ENCODE peak calls at places on chromosomes 12 and 14, in six cellular contexts. O is cardiac muscle cell, B is sciatic nerve, K is body of pancreas, X is kidney tubule cell, S is GM04504. J is an unnamed sample.

GRCh38 chr14:39219075-39219499 is 14.6 kb upstream of the MIA2 start:
- DNase-seq in X (peak; percentile 46), S (peak; percentile 58), B (no peak), O (peak; percentile 88), K (no peak), J (no peak)

GRCh38 chr12:56957229-56958052 is at the start of gene RDH16:
- DNase-seq in O (no peak), S (no peak), K (no peak), B (no peak), X (no peak), J (no peak)

GRCh38 chr12:48197549-48197966 is 5.5 kb downstream of the OR10AD1 start:
- DNase-seq in O (peak; percentile 55), K (peak; percentile 19), S (no peak), X (peak; percentile 56), B (no peak), J (peak; percentile 21)

GRCh38 chr12:19223695-19224094 is 94.2 kb downstream of the PLEKHA5 start:
- DNase-seq in B (no peak), O (peak; percentile 61), X (peak; percentile 68), S (no peak), K (no peak), J (no peak)

GRCh38 chr12:91127296-91127695 is 16.0 kb upstream of the LUM start:
- DNase-seq in S (no peak), X (peak; percentile 18), B (no peak), K (no peak), O (no peak), J (no peak)

GRCh38 chr12:75479963-75480461 is 543 bp upstream of the GLIPR1 start:
- DNase-seq in K (no peak), S (no peak), B (no peak), O (peak; percentile 69), X (peak; percentile 84), J (no peak)

GRCh38 chr14:92968291-92969020 is 45.5 kb downstream of the CHGA start:
- DNase-seq in B (no peak), S (no peak), X (no peak), K (no peak), O (no peak), J (no peak)

GRCh38 chr14:33891700-33892099 is 59.2 kb downstream of the EGLN3 start:
- DNase-seq in S (no peak), O (no peak), B (no peak), X (no peak), K (no peak), J (no peak)

GRCh38 chr14:66117600-66117999 is 368.6 kb upstream of the CCDC196 start:
- DNase-seq in X (peak; percentile 77), S (peak; percentile 8), B (no peak), O (peak; percentile 68), K (no peak), J (no peak)

GRCh38 chr12:123892180-123892559 is 80.5 kb downstream of the CCDC92 start:
- DNase-seq in X (no peak), O (no peak), S (no peak), B (no peak), K (no peak), J (no peak)

GRCh38 chr12:10612954-10613333 is 465 bp downstream of the MAGOHB start:
- DNase-seq in S (no peak), X (no peak), B (no peak), O (peak; percentile 9), K (peak; percentile 7), J (no peak)

GRCh38 chr14:92905667-92906066 is 17.3 kb upstream of the CHGA start:
- DNase-seq in X (no peak), K (no peak), B (no peak), S (no peak), O (no peak), J (no peak)

GRCh38 chr12:132075026-132075713 is 68.9 kb downstream of the DDX51 start:
- DNase-seq in K (no peak), S (no peak), X (no peak), B (no peak), O (no peak), J (no peak)

GRCh38 chr14:61355892-61356325 is 34.5 kb downstream of the PRKCH start:
- DNase-seq in S (no peak), K (peak; percentile 22), O (peak; percentile 74), X (peak; percentile 95), B (no peak), J (peak; percentile 76)

GRCh38 chr12:107670999-107671643 is 14.5 kb upstream of the PWP1 start:
- DNase-seq in K (peak; percentile 42), O (peak; percentile 34), S (no peak), B (no peak), X (peak; percentile 23), J (peak; percentile 62)

GRCh38 chr14:102086346-102086971 is 385 bp downstream of the HSP90AA1 start:
- DNase-seq in B (no peak), K (peak; percentile 70), S (no peak), X (peak; percentile 68), O (peak; percentile 65), J (peak; percentile 47)

GRCh38 chr12:63410197-63410596 is 258.1 kb downstream of the DPY19L2 start:
- DNase-seq in S (no peak), O (peak; percentile 26), B (no peak), X (no peak), K (no peak), J (no peak)

GRCh38 chr12:34398366-34398705 is 376.0 kb downstream of the ALG10 start:
- DNase-seq in K (peak; percentile 2), B (peak; percentile 39), X (no peak), S (no peak), O (no peak), J (no peak)

GRCh38 chr12:120693848-120694247 is 6.9 kb downstream of the MLEC start:
- DNase-seq in B (no peak), K (no peak), O (no peak), X (no peak), S (no peak), J (no peak)

GRCh38 chr14:73047808-73048207 is 10.5 kb upstream of the RBM25 start:
- DNase-seq in X (no peak), O (no peak), S (no peak), K (no peak), B (no peak), J (no peak)

GRCh38 chr14:31926123-31926522 is 151.0 kb upstream of the ARHGAP5 start:
- DNase-seq in B (no peak), X (peak; percentile 58), S (no peak), O (peak; percentile 60), K (no peak), J (no peak)

GRCh38 chr12:9221476-9221875 is 13.3 kb upstream of the PZP start:
- DNase-seq in B (no peak), X (peak; percentile 26), S (no peak), O (no peak), K (no peak), J (no peak)

GRCh38 chr14:81231540-81231939 is 10.8 kb upstream of the GTF2A1 start:
- DNase-seq in X (no peak), B (no peak), K (no peak), O (no peak), S (no peak), J (no peak)

GRCh38 chr14:100012478-100012925 is 52.7 kb upstream of the EVL start:
- DNase-seq in O (peak; percentile 77), B (no peak), K (no peak), S (no peak), X (no peak), J (no peak)

GRCh38 chr12:93634416-93634815 is 42.8 kb upstream of the CRADD start:
- DNase-seq in K (no peak), B (no peak), S (peak; percentile 11), X (no peak), O (no peak), J (no peak)

GRCh38 chr14:105005929-105006830 is 14.7 kb downstream of the CDCA4 start:
- DNase-seq in B (no peak), O (no peak), S (no peak), K (no peak), X (no peak), J (no peak)

GRCh38 chr12:65335021-65335714 is 56.7 kb downstream of the MSRB3 start:
- DNase-seq in B (no peak), X (peak; percentile 56), K (no peak), O (peak; percentile 95), S (peak; percentile 62), J (peak; percentile 20)

GRCh38 chr14:59199614-59200013 is 11.1 kb downstream of the DAAM1 start:
- DNase-seq in X (no peak), S (no peak), B (no peak), K (no peak), O (no peak), J (no peak)

GRCh38 chr12:91677556-91677955 is 468.1 kb downstream of the BTG1 start:
- DNase-seq in S (no peak), X (no peak), O (no peak), K (no peak), B (no peak), J (no peak)

GRCh38 chr14:68248481-68249255 is 429.1 kb downstream of the RAD51B start:
- DNase-seq in B (peak; percentile 64), O (peak; percentile 91), K (peak; percentile 11), X (peak; percentile 79), S (peak; percentile 44), J (peak; percentile 15)

J was measured in thyroid gland.